ENCODE peak calls at places on chromosomes 3 and 15, in ten cellular contexts. X, K, O, C, W, J, H, Q, F and R are unnamed samples.
A peak's percentile ranks its signal among the peaks of the same experiment; 100 is the strongest.

GRCh38 chr15:31843426-31844055 is 186.8 kb upstream of the CHRNA7 start:
- DNase-seq in X (no peak), K (no peak), O (no peak), C (no peak), W (no peak), J (no peak), H (no peak), Q (no peak), F (no peak), R (no peak)

GRCh38 chr15:37134699-37135131 is 34.4 kb upstream of the MEIS2 start:
- DNase-seq in X (no peak), K (peak; percentile 54), O (no peak), C (peak; percentile 15), W (no peak), J (no peak), H (no peak), Q (no peak), F (no peak), R (no peak)

GRCh38 chr3:183354325-183354831 is 74.0 kb downstream of the MCF2L2 start:
- DNase-seq in X (no peak), K (no peak), O (no peak), C (no peak), W (no peak), J (no peak), H (no peak), Q (no peak), F (no peak), R (no peak)

GRCh38 chr3:183825380-183826161 is at the start of gene MAP6D1:
- DNase-seq in X (peak; percentile 13), K (peak; percentile 22), O (no peak), C (peak; percentile 45), W (no peak), J (no peak), H (peak; percentile 58), Q (no peak), F (no peak), R (no peak)

GRCh38 chr3:17491601-17492000 is 250.8 kb downstream of the TBC1D5 start:
- DNase-seq in X (no peak), K (peak; percentile 13), O (no peak), C (no peak), W (no peak), J (no peak), H (no peak), Q (no peak), F (no peak), R (no peak)

GRCh38 chr3:23431759-23432158 is 228.6 kb downstream of the UBE2E2 start:
- DNase-seq in X (no peak), K (no peak), O (no peak), C (no peak), W (no peak), J (no peak), H (no peak), Q (no peak), F (no peak), R (no peak)

GRCh38 chr3:194312743-194313281 is 38.3 kb downstream of the CPN2 start:
- DNase-seq in X (peak; percentile 59), K (no peak), O (peak; percentile 98), C (no peak), W (no peak), J (no peak), H (no peak), Q (no peak), F (no peak), R (peak; percentile 53)

GRCh38 chr3:178645503-178645902 is 109.3 kb downstream of the KCNMB2 start:
- DNase-seq in X (no peak), K (no peak), O (no peak), C (no peak), W (no peak), J (no peak), H (no peak), Q (no peak), F (no peak), R (no peak)

GRCh38 chr3:138902166-138902565 is 44.8 kb downstream of the FOXL2 start:
- DNase-seq in X (no peak), K (no peak), O (no peak), C (no peak), W (no peak), J (no peak), H (no peak), Q (no peak), F (no peak), R (no peak)

GRCh38 chr3:194103475-194103874 is 32.5 kb upstream of the HES1 start:
- DNase-seq in X (no peak), K (no peak), O (no peak), C (no peak), W (no peak), J (no peak), H (no peak), Q (no peak), F (no peak), R (no peak)

GRCh38 chr3:154981201-154981600 is 98.9 kb upstream of the MME start:
- DNase-seq in X (no peak), K (no peak), O (no peak), C (no peak), W (no peak), J (no peak), H (no peak), Q (no peak), F (no peak), R (no peak)

GRCh38 chr3:22859618-22860017 is 343.5 kb upstream of the UBE2E2 start:
- DNase-seq in X (no peak), K (no peak), O (no peak), C (no peak), W (no peak), J (no peak), H (no peak), Q (no peak), F (no peak), R (no peak)

GRCh38 chr15:60605879-60606304 is 127.0 kb upstream of the ICE2 start:
- DNase-seq in X (no peak), K (no peak), O (no peak), C (no peak), W (no peak), J (no peak), H (no peak), Q (no peak), F (peak; percentile 66), R (no peak)

GRCh38 chr3:11435420-11435819 is 163.2 kb downstream of the ATG7 start:
- DNase-seq in X (no peak), K (no peak), O (no peak), C (no peak), W (no peak), J (no peak), H (no peak), Q (no peak), F (no peak), R (no peak)

GRCh38 chr3:11436775-11437174 is 164.6 kb downstream of the ATG7 start:
- DNase-seq in X (no peak), K (no peak), O (no peak), C (no peak), W (no peak), J (no peak), H (no peak), Q (no peak), F (no peak), R (no peak)

GRCh38 chr3:11431319-11431718 is 159.1 kb downstream of the ATG7 start:
- DNase-seq in X (no peak), K (no peak), O (no peak), C (no peak), W (no peak), J (no peak), H (no peak), Q (no peak), F (no peak), R (no peak)

GRCh38 chr3:11434697-11435096 is 162.5 kb downstream of the ATG7 start:
- DNase-seq in X (no peak), K (no peak), O (no peak), C (no peak), W (no peak), J (no peak), H (no peak), Q (no peak), F (no peak), R (no peak)

DNA sequence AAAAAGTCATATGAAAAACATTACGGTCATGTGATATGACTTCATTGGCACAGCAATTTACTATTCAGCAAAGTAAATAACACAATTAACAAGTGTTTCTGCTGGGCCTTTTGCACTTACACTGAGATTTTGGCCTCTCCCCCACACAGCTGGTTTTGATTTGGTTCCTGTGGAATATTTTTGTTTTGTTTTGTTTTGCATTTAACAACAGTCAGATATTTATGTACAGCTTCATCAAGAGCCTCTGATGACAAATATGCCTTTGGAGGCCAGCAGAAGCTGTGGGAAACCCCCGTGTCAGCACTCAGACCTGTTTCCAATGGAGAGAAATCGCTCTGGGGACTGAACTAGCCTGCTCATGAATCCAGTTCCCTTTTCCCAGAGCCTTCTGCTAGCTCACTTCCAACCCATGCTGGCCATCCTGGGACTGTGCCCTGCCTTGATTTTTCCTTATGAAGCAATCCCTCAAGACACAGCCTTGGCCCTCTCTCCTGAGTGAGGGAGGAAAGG is 161.9 kb downstream of the ATG7 start:
- DNase-seq in X (peak; percentile 15), K (no peak), O (peak; percentile 80), C (no peak), W (no peak), J (no peak), H (no peak), Q (no peak), F (peak; percentile 56), R (no peak)
- H3K27ac ChIP-seq in X (no peak overlapping the region), K (no peak overlapping the region), O (peak overlapping the region; percentile 56), C (no peak overlapping the region), W (peak overlapping the region; percentile 42), J (peak overlapping the region; percentile 50), H (no peak overlapping the region), Q (peak overlapping the region; percentile 71), F (peak overlapping the region; percentile 33), R (no peak overlapping the region)

GRCh38 chr15:52569244-52569585 is 385 bp upstream of the ARPP19 start:
- DNase-seq in X (no peak), K (no peak), O (no peak), C (no peak), W (no peak), J (no peak), H (no peak), Q (no peak), F (no peak), R (no peak)
- H3K4me3 ChIP-seq in X (no peak overlapping the region), K (peak overlapping the region; percentile 91), O (peak overlapping the region; percentile 61), C (peak overlapping the region; percentile 77), W (peak overlapping the region; percentile 87), J (peak overlapping the region; percentile 67), H (peak overlapping the region; percentile 85), Q (peak overlapping the region; percentile 69), F (peak overlapping the region; percentile 80), R (peak overlapping the region; percentile 79)

GRCh38 chr3:190121061-190121765 is 516 bp upstream of the P3H2 start:
- DNase-seq in X (no peak), K (no peak), O (peak; percentile 67), C (no peak), W (no peak), J (no peak), H (no peak), Q (no peak), F (no peak), R (peak; percentile 25)
- TF ChIP-seq POLR2A in X (no peak), K (no peak), O (no peak), C (no peak), W (no peak), J (no peak), H (no peak), Q (no peak), F (no peak), R (no peak)

DNA sequence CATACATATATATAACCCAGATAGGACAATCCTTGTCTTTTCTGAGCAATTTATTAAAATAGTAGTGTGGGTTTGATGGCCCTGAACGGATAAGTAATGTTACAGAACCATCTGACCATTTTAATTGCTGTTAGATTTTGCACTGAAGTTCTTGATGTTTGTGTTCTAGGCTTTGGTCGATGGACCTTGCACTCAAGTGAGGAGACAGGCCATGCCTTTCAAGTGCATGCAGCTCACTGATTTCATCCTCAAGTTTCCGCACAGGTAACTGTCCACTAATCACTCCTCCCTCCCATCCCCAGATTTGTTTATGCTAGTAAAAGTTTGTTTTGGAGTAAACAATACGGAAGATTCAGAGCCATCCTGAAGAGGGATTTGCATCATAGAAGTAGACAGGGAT is 1.3 kb downstream of the RPL14 start:
- DNase-seq in X (no peak), K (no peak), O (no peak), C (no peak), W (no peak), J (no peak), H (no peak), Q (no peak), F (no peak), R (no peak)
- H3K27ac ChIP-seq in X (peak overlapping the region; percentile 90), K (peak overlapping the region; percentile 87), O (peak overlapping the region; percentile 94), C (peak overlapping the region; percentile 99), W (no peak overlapping the region), J (peak overlapping the region; percentile 93), H (no peak overlapping the region), Q (peak overlapping the region; percentile 95), F (no peak overlapping the region), R (no peak overlapping the region)